ENCODE peak calls at places on chromosomes 7 and 10, in four cellular contexts. Z is stimulated activated CD4-positive, alpha-beta T cell treated with anti-CD3 and anti-CD28 coated beads, Interleukin-1b, Interleukin-23, amount 100 ng/mL, for 1 hour; U is fibroblast of mammary gland; F is NCI-H2029. T is an unnamed sample.

GRCh38 chr7:69622014-69622818 is 23.9 kb downstream of the AUTS2 start:
- DNase-seq in Z (no peak), U (no peak), F (no peak), T (no peak)

GRCh38 chr10:102462512-102463054 is 11.2 kb upstream of the C10orf95 start:
- DNase-seq in Z (no peak), U (no peak), F (no peak), T (no peak)

GRCh38 chr10:95864906-95865813 is 42.6 kb upstream of the CC2D2B start:
- DNase-seq in Z (no peak), U (peak), F (no peak), T (peak)

GRCh38 chr10:51421853-51422252 is 277.5 kb downstream of the CSTF2T start:
- DNase-seq in Z (no peak), U (peak), F (no peak), T (no peak)

GRCh38 chr7:127667017-127667670 is 15.2 kb downstream of the SND1 start:
- DNase-seq in Z (no peak), U (peak), F (no peak), T (no peak)

GRCh38 chr7:106730021-106730420 is 69.1 kb upstream of the CCDC71L start:
- DNase-seq in Z (no peak), U (no peak), F (no peak), T (no peak)

GRCh38 chr10:93445097-93445960 is 36.8 kb downstream of the MYOF start:
- DNase-seq in Z (no peak), U (peak), F (peak), T (peak)

GRCh38 chr7:27150568-27151340 is 1.6 kb downstream of the HOXA3 start:
- DNase-seq in Z (peak), U (peak), F (no peak), T (no peak)

GRCh38 chr7:50596484-50596883 is 31.3 kb upstream of the DDC start:
- DNase-seq in Z (no peak), U (no peak), F (no peak), T (no peak)